ENCODE peak calls at places on chromosomes 13 and 19, in seven cellular contexts. B is activated T-cell treated with anti-CD3 and anti-CD28 coated beads for 1 hour; X is DMS153; K is CD4-positive, alpha-beta T cell; G is fibroblast of villous mesenchyme; O is esophagus squamous epithelium; H is activated CD4-positive, alpha-beta memory T cell treated with anti-CD3 and anti-CD28 coated beads, Interleukin-2, amount 10 ng/mL, durations not matched to agents 7 days and 5 days. V is an unnamed sample.

GRCh38 chr19:6476155-6476895 is 5.3 kb downstream of the DENND1C start:
- DNase-seq in B (peak; percentile 51), X (peak; percentile 82), K (peak; percentile 65), G (peak; percentile 11), O (no peak), H (peak; percentile 74), V (no peak)

GRCh38 chr13:46804391-46804815 is 7.4 kb upstream of the ESD start:
- DNase-seq in B (no peak), X (no peak), K (no peak), G (peak; percentile 53), O (no peak), H (no peak), V (no peak)

GRCh38 chr13:69956343-69956742 is 151.3 kb upstream of the ATXN8OS start:
- DNase-seq in B (no peak), X (no peak), K (no peak), G (no peak), O (no peak), H (no peak), V (no peak)

GRCh38 chr19:38004100-38004504 is 97.1 kb downstream of the SIPA1L3 start:
- DNase-seq in B (no peak), X (no peak), K (no peak), G (no peak), O (no peak), H (no peak), V (no peak)

GRCh38 chr19:13154241-13154778 is 4.1 kb downstream of the IER2 start:
- DNase-seq in B (peak; percentile 47), X (no peak), K (peak; percentile 47), G (peak; percentile 96), O (peak; percentile 60), H (peak; percentile 67), V (no peak)

GRCh38 chr19:38033658-38034150 is 126.7 kb downstream of the SIPA1L3 start:
- DNase-seq in B (no peak), X (no peak), K (no peak), G (no peak), O (no peak), H (no peak), V (no peak)

GRCh38 chr19:53161123-53161522 is 2.3 kb upstream of the ZNF347 start:
- DNase-seq in B (no peak), X (no peak), K (no peak), G (no peak), O (no peak), H (no peak), V (no peak)

GRCh38 chr13:66222926-66223325 is 1007.2 kb downstream of the PCDH9 start:
- DNase-seq in B (no peak), X (no peak), K (no peak), G (no peak), O (no peak), H (no peak), V (no peak)

GRCh38 chr13:23639672-23640275 is 69.6 kb downstream of the TNFRSF19 start:
- DNase-seq in B (no peak), X (no peak), K (no peak), G (no peak), O (no peak), H (no peak), V (no peak)

GRCh38 chr13:108702171-108702570 is 72.8 kb downstream of the MYO16 start:
- DNase-seq in B (no peak), X (no peak), K (no peak), G (no peak), O (no peak), H (no peak), V (no peak)

GRCh38 chr19:40445637-40445944 is 1.5 kb upstream of the SERTAD3 start:
- DNase-seq in B (no peak), X (no peak), K (no peak), G (no peak), O (no peak), H (no peak), V (no peak)

GRCh38 chr19:35134601-35135091 is at the start of gene LGI4:
- DNase-seq in B (no peak), X (no peak), K (no peak), G (no peak), O (no peak), H (no peak), V (no peak)

GRCh38 chr19:28841531-28841930 is 371.4 kb downstream of the UQCRFS1 start:
- DNase-seq in B (no peak), X (no peak), K (no peak), G (no peak), O (no peak), H (no peak), V (no peak)

GRCh38 chr13:110915874-110916670 is 1.2 kb upstream of the ANKRD10 start:
- DNase-seq in B (no peak), X (peak; percentile 44), K (no peak), G (peak; percentile 84), O (no peak), H (no peak), V (no peak)

GRCh38 chr13:44685641-44686040 is 109.5 kb upstream of the TSC22D1 start:
- DNase-seq in B (no peak), X (no peak), K (no peak), G (no peak), O (no peak), H (no peak), V (no peak)

GRCh38 chr13:110640591-110641029 is 25.3 kb downstream of the NAXD start:
- DNase-seq in B (no peak), X (no peak), K (no peak), G (peak; percentile 28), O (no peak), H (no peak), V (no peak)

GRCh38 chr13:105814219-105814901 is 721.1 kb downstream of the EFNB2 start:
- DNase-seq in B (no peak), X (no peak), K (no peak), G (no peak), O (no peak), H (no peak), V (no peak)

GRCh38 chr19:1271528-1272422 is 2.6 kb downstream of the CIRBP start:
- DNase-seq in B (no peak), X (no peak), K (no peak), G (no peak), O (no peak), H (no peak), V (no peak)